ENCODE peak calls at places on chromosomes 16 and 17, in eight cellular contexts. E is HL-60, V is stomach, R is upper lobe of left lung, W is HCT116, P is breast epithelium, K is sigmoid colon, N is Panc1. I is an unnamed sample.

GRCh38 chr16:1877804-1878203 is 5.8 kb upstream of the MEIOB start:
- DNase-seq in K (peak), E (no peak), W (no peak), N (no peak), P (no peak), R (no peak), V (no peak), I (no peak)

GRCh38 chr17:76279742-76280287 is 14.7 kb downstream of the UBALD2 start:
- DNase-seq in R (no peak), W (no peak), V (no peak), N (no peak), P (no peak), E (no peak), K (no peak), I (no peak)

GRCh38 chr16:772959-773358 is 12.4 kb downstream of the MSLN start:
- DNase-seq in R (peak), E (no peak), K (no peak), W (no peak), P (no peak), V (no peak), N (no peak), I (no peak)

GRCh38 chr17:27106982-27107360 is 186.9 kb upstream of the WSB1 start:
- DNase-seq in N (no peak), K (no peak), E (no peak), P (no peak), V (no peak), R (no peak), W (no peak), I (no peak)

GRCh38 chr16:85561248-85562101 is 51.6 kb upstream of the GSE1 start:
- DNase-seq in E (no peak), V (no peak), K (no peak), W (no peak), R (no peak), N (no peak), P (no peak), I (no peak)

GRCh38 chr16:8583199-8583598 is 7.1 kb downstream of the TMEM114 start:
- DNase-seq in E (no peak), N (no peak), K (no peak), R (no peak), W (no peak), V (no peak), P (no peak), I (no peak)

GRCh38 chr17:8905256-8905778 is 37.8 kb upstream of the PIK3R6 start:
- DNase-seq in K (no peak), R (no peak), W (no peak), P (no peak), N (no peak), V (no peak), E (no peak), I (no peak)

GRCh38 chr16:29686740-29687327 is 7.9 kb downstream of the QPRT start:
- DNase-seq in R (no peak), K (no peak), V (no peak), W (no peak), E (peak), P (no peak), N (no peak), I (no peak)

GRCh38 chr16:4675864-4676786 is 17.2 kb upstream of the NUDT16L1 start:
- DNase-seq in E (peak), R (peak), K (no peak), V (no peak), P (no peak), N (no peak), W (no peak), I (no peak)

GRCh38 chr17:45228985-45229517 is 7.4 kb downstream of the FMNL1 start:
- DNase-seq in N (no peak), R (peak), V (peak), W (no peak), P (no peak), K (peak), E (peak), I (peak)

GRCh38 chr17:69607162-69607834 is 192.8 kb downstream of the MAP2K6 start:
- DNase-seq in E (peak), W (peak), R (no peak), P (peak), K (peak), N (no peak), V (peak), I (peak)

GRCh38 chr16:5187402-5187952 is 89.9 kb upstream of the EEF2KMT start:
- DNase-seq in P (no peak), K (no peak), N (no peak), R (no peak), W (no peak), V (no peak), E (no peak), I (no peak)

GRCh38 chr17:75361344-75361743 is 44.1 kb downstream of the GRB2 start:
- DNase-seq in K (no peak), V (no peak), R (no peak), N (no peak), E (no peak), P (no peak), W (no peak), I (no peak)

GRCh38 chr16:3706253-3707145 is 10.8 kb downstream of the TRAP1 start:
- DNase-seq in K (no peak), V (no peak), N (no peak), E (no peak), R (no peak), P (no peak), W (no peak), I (no peak)

GRCh38 chr17:78925234-78925633 is at the start of gene TIMP2:
- DNase-seq in E (peak), R (peak), W (no peak), K (peak), V (peak), N (no peak), P (peak), I (peak)

GRCh38 chr16:2742323-2743006 is 10.0 kb upstream of the SRRM2 start:
- DNase-seq in W (no peak), N (no peak), R (no peak), K (peak), V (no peak), E (no peak), P (no peak), I (no peak)

GRCh38 chr17:5209396-5209795 is 17.7 kb upstream of the ZNF594 start:
- DNase-seq in W (no peak), V (no peak), E (no peak), R (no peak), P (no peak), N (no peak), K (no peak), I (no peak)

GRCh38 chr16:27646811-27647210 is 96.9 kb downstream of the KATNIP start:
- DNase-seq in E (peak), N (no peak), P (no peak), W (no peak), V (no peak), K (no peak), R (no peak), I (no peak)

GRCh38 chr16:88469615-88470395 is 16.7 kb downstream of the ZFPM1 start:
- DNase-seq in K (no peak), W (no peak), E (no peak), V (no peak), N (no peak), P (no peak), R (no peak), I (no peak)

GRCh38 chr17:77750427-77751043 is 208.0 kb upstream of the TNRC6C start:
- DNase-seq in R (no peak), V (no peak), E (no peak), K (peak), W (no peak), N (no peak), P (no peak), I (no peak)
- TF ChIP-seq POLR2AphosphoS5 in R (no peak), V (no peak), E (no peak), K (no peak), W (no peak), N (no peak), P (no peak), I (no peak)

DNA sequence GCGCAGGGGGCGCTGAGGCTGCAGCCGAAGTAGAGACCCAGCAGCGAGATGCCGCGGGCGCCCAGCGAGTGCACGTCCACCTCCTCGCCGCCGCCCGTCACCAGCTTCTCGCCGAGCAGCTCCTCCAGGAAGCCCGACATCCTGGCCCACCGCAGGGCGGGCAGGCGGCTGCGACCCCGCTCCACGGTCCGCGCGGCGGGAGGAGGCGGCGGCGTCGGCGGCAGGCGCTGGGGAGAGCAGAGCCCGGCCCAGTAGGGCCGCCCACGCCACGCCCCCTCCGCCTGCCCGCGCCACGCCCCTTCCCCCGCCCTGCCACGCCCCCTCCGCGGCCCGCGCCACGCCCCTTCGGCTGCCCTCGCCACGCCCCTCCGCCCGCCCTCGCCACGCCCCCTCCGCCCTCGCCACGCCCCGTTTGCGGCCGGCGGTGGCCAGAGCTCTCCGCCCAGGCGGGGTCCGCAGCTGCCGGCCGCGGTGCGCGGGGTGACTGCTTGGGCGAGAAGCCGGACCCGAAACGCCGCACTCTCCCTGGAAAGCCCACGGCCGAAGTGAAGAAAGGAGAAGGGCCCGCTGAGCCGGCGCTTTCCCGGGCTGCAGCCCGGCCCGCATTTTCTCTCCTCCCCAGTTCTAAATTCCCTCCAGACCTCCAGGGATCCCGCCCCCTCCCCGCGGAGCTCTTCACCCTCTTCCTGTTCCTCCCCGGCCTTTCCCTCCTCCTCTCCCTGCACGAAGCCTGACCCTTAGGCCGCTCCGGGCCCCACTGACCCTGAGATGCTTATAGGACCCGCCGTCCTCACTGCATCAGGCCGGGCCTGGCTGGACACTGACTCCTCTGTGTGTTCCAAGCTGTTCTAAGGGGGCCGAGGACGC is at the start of gene NXN:
- DNase-seq in R (peak), K (peak), V (peak), E (peak), W (no peak), P (peak), N (no peak), I (peak)
- TF ChIP-seq POLR2AphosphoS5 in R (peak), K (peak), V (peak), E (no peak), W (peak), P (peak), N (peak), I (no peak)

GRCh38 chr16:75207831-75208230 is 870 bp upstream of the CTRB2 start:
- DNase-seq in K (no peak), R (peak), W (no peak), V (no peak), P (no peak), E (no peak), N (no peak), I (no peak)

GRCh38 chr16:75204410-75204758 is 2.6 kb downstream of the CTRB2 start:
- DNase-seq in E (no peak), W (no peak), N (no peak), K (no peak), R (peak), V (no peak), P (peak), I (no peak)

GRCh38 chr16:75208242-75208825 is 1.4 kb upstream of the CTRB2 start:
- DNase-seq in W (no peak), E (no peak), V (no peak), K (no peak), N (no peak), P (no peak), R (no peak), I (no peak)

GRCh38 chr16:75208861-75209505 is 2.0 kb upstream of the CTRB2 start:
- DNase-seq in W (no peak), V (no peak), K (no peak), N (no peak), P (no peak), E (no peak), R (peak), I (no peak)

GRCh38 chr16:75206749-75207451 is at the start of gene CTRB2:
- DNase-seq in E (no peak), P (peak), K (no peak), R (peak), W (no peak), V (no peak), N (no peak), I (no peak)
- TF ChIP-seq POLR2AphosphoS5 in E (no peak), P (no peak), K (no peak), R (no peak), W (no peak), V (no peak), N (no peak), I (no peak)

DNA sequence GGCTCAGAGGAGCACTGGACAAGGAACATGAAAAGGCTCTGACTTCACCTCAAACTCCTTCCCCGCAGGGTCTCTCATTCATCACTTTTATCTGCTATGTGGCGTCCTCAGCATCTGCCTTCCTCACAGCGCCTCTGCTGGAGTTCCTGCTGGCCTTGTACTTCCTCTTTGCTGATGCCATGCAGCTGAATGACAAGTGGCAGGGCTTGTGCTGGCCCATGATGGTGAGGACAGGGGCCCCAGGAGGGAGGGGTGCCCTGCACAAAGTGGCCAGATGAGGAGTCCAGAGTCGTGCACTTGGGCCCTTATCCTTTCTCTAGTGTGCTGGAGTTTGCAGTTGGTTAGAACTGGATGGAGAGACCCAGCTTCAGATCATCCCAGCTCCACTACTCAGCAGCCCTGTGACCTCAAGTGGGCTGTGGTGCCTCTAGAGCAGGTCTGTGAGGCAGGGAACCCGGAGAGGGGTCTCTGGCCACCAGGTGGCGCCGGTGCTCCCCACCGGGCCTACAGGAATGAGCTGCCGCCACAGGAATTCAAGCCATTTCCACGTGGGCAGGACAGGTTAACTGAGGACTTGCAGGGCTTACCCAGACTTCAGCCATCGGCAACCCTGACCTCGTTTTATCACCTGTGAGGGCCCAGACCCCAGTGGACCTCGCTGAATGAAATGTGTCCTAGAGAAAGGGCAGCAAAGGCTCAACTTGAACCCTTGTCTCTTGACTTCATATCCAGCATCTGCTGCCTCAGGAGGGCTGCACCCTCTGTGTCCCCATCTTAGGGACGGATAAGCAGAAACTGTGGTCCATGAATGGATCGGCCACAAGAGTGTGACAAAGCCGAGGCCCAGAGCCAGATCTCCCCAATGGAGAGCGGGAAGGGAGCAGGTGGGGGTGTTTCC is 4.0 kb downstream of the CMTM3 start:
- DNase-seq in K (peak), V (peak), N (no peak), P (peak), W (peak), R (peak), E (peak), I (peak)
- TF ChIP-seq POLR2AphosphoS5 in K (no peak), V (peak), N (no peak), P (no peak), W (no peak), R (no peak), E (peak), I (no peak)

DNA sequence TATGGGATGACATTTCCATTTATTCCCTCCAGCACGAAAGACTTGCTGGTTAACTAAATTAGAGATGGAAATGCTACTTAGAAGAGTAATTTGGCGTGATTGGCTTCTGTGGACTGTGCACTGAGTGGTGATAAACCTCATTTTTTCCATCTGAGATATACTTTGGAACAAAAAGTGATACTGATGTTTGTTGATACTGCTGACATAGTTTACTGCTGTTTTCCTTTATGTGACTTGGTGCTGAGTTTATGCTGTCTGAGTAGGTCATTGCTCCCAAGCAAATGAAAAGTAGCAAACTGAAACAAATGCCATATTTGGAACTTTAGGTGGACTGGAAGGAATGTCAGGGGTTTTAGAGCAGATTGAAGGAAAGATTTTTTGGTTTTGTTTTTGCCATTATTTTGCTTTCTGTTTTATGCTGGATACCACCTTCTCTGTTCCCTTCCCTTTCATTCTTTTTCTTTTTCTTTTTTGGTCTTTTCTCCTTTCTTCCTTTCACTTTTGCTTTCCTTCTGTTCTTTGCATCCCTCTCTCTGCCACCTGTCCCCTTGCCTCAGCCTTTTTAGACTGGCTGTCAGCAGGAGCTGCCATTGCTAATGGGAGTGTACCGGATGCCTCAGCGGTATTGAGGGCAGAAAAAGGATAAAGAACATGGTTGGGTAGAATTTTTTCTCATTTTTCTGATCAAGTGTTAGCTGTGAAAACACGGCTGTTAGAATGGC is 41.8 kb downstream of the NUP93 start:
- DNase-seq in W (no peak), V (no peak), E (no peak), R (no peak), N (no peak), K (no peak), P (no peak), I (no peak)
- TF ChIP-seq POLR2AphosphoS5 in W (no peak), V (no peak), E (no peak), R (no peak), N (no peak), K (no peak), P (no peak), I (no peak)

DNA sequence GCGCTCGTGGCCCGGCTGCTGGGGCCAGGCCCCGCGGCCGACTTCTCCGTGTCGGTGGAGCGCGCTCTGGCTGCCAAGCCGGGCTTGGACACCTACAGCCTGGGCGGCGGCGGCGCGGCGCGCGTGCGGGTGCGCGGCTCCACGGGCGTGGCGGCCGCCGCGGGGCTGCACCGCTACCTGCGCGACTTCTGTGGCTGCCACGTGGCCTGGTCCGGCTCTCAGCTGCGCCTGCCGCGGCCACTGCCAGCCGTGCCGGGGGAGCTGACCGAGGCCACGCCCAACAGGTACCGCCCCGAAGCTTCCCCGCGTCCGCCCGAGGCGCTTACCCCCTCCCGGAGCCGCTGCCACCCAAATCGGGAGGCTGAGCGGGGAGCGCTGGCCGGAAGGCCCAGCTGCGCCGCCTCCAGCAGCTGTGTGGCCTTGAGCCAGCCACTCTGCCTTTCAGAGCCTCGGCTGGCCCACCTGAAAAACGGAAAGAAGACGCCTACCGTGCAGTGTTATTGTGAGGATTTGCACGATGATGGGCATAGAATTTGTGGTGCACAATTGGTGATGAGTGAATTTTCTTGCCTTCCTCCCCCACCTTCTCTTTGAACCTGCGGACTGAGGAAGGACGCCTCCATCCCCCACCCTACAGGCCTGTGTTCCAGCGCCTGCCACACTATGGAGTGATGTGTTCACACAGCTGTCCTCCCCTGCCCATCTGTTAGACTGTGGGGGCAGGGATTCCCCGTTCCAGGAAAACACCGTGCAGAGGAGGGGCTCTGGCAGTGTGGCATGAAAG is 523 bp downstream of the NAGLU start:
- DNase-seq in W (no peak), P (peak), N (no peak), V (peak), E (peak), R (peak), K (peak), I (peak)
- TF ChIP-seq POLR2AphosphoS5 in W (peak), P (peak), N (no peak), V (peak), E (no peak), R (peak), K (peak), I (no peak)

DNA sequence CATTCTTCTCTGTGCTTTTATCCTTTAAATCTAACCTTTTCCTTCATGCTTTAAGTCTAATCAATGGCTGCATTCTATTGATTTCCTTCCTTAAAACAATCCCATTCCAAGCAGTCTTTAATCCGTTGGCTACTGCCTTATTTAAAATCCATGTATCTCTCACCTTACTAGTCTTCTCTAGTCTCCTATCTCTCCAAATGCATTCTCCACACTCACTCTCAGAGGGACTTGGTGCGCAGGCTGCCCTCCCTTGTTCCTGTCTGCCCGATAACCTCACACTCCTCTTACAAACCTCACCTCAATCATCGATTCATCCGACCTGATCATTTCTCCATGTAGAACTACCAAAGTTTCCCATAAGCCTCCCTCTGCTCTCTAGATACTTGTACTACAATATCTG is 23.1 kb downstream of the PSMD12 start:
- DNase-seq in V (no peak), P (no peak), R (no peak), K (no peak), W (no peak), N (no peak), E (no peak), I (no peak)
- TF ChIP-seq POLR2AphosphoS5 in V (no peak), P (no peak), R (no peak), K (no peak), W (no peak), N (no peak), E (no peak), I (peak)

I was measured in GM12891.